ENCODE peak calls at places on chromosomes 7 and 10, in eight cellular contexts. H is hippocampal formation, D is NT2/D1, I is uterus, G is HuH-7.5, R is NCI-H1694, Y is T-helper 9 cell, X is GM13976. F is an unnamed sample.

GRCh38 chr7:31076641-31077310 is 24.7 kb downstream of the ADCYAP1R1 start:
- DNase-seq in H (no peak), D (no peak), I (no peak), G (no peak), R (no peak), Y (no peak), X (no peak), F (no peak)

GRCh38 chr7:11212816-11213215 is 239.1 kb downstream of the PHF14 start:
- DNase-seq in H (no peak), D (no peak), I (no peak), G (no peak), R (no peak), Y (no peak), X (no peak), F (peak)

GRCh38 chr10:10197423-10197822 is 820.2 kb upstream of the CELF2 start:
- DNase-seq in H (no peak), D (no peak), I (no peak), G (no peak), R (no peak), Y (no peak), X (no peak), F (no peak)

GRCh38 chr10:24949616-24950015 is 2.8 kb downstream of the PRTFDC1 start:
- DNase-seq in H (no peak), D (no peak), I (no peak), G (no peak), R (no peak), Y (no peak), X (no peak), F (no peak)

GRCh38 chr10:114548662-114549061 is 109.4 kb downstream of the ABLIM1 start:
- DNase-seq in H (no peak), D (no peak), I (peak), G (no peak), R (no peak), Y (no peak), X (no peak), F (no peak)

GRCh38 chr7:80039255-80039884 is 95.3 kb upstream of the GNAI1 start:
- DNase-seq in H (no peak), D (no peak), I (no peak), G (no peak), R (peak), Y (no peak), X (no peak), F (no peak)

GRCh38 chr10:49223205-49223604 is 35.0 kb upstream of the TMEM273 start:
- DNase-seq in H (no peak), D (no peak), I (no peak), G (no peak), R (no peak), Y (no peak), X (no peak), F (no peak)

GRCh38 chr7:106309352-106309751 is 24.6 kb upstream of the NAMPT start:
- DNase-seq in H (no peak), D (no peak), I (no peak), G (no peak), R (no peak), Y (no peak), X (no peak), F (no peak)

GRCh38 chr10:121614746-121615145 is 16.5 kb upstream of the FGFR2 start:
- DNase-seq in H (no peak), D (no peak), I (no peak), G (no peak), R (no peak), Y (no peak), X (no peak), F (no peak)

GRCh38 chr7:55198634-55199366 is 166.3 kb upstream of the LANCL2 start:
- DNase-seq in H (no peak), D (no peak), I (no peak), G (no peak), R (no peak), Y (no peak), X (no peak), F (no peak)

GRCh38 chr10:84429926-84430520 is 101.6 kb downstream of the CCSER2 start:
- DNase-seq in H (peak), D (peak), I (no peak), G (peak), R (no peak), Y (peak), X (peak), F (no peak)

GRCh38 chr7:23074443-23075244 is 30.9 kb upstream of the KLHL7 start:
- DNase-seq in H (no peak), D (no peak), I (no peak), G (peak), R (no peak), Y (no peak), X (no peak), F (no peak)

GRCh38 chr10:7231420-7232414 is 179.1 kb downstream of the SFMBT2 start:
- DNase-seq in H (no peak), D (no peak), I (no peak), G (no peak), R (no peak), Y (no peak), X (no peak), F (no peak)

GRCh38 chr10:46325021-46325420 is 38.2 kb downstream of the ANTXRL start:
- DNase-seq in H (peak), D (no peak), I (no peak), G (no peak), R (no peak), Y (no peak), X (no peak), F (no peak)

GRCh38 chr10:90871279-90871760 is 454 bp upstream of the RPP30 start:
- DNase-seq in H (peak), D (peak), I (peak), G (peak), R (no peak), Y (no peak), X (peak), F (peak)

GRCh38 chr7:16851829-16852228 is 30.0 kb downstream of the AGR3 start:
- DNase-seq in H (no peak), D (no peak), I (no peak), G (no peak), R (no peak), Y (no peak), X (no peak), F (no peak)

GRCh38 chr10:119449760-119450461 is 92.6 kb downstream of the RGS10 start:
- DNase-seq in H (no peak), D (no peak), I (peak), G (no peak), R (no peak), Y (no peak), X (no peak), F (no peak)

GRCh38 chr7:129969881-129970446 is 17.2 kb upstream of the UBE2H start:
- DNase-seq in H (no peak), D (peak), I (no peak), G (no peak), R (no peak), Y (no peak), X (no peak), F (peak)

GRCh38 chr10:13614530-13615332 is 28.0 kb downstream of the PRPF18 start:
- DNase-seq in H (no peak), D (no peak), I (no peak), G (no peak), R (no peak), Y (no peak), X (no peak), F (peak)

GRCh38 chr7:376306-376969 is 86.5 kb downstream of the FOXL3 start:
- DNase-seq in H (no peak), D (no peak), I (peak), G (no peak), R (no peak), Y (no peak), X (no peak), F (no peak)

GRCh38 chr10:23886355-23886754 is 322.6 kb upstream of the KIAA1217 start:
- DNase-seq in H (no peak), D (no peak), I (no peak), G (peak), R (no peak), Y (no peak), X (no peak), F (no peak)

GRCh38 chr10:32155075-32155516 is 98.9 kb upstream of the KIF5B start:
- DNase-seq in H (no peak), D (no peak), I (no peak), G (no peak), R (no peak), Y (no peak), X (no peak), F (no peak)

GRCh38 chr7:36512607-36513006 is 122.9 kb downstream of the ANLN start:
- DNase-seq in H (no peak), D (no peak), I (no peak), G (no peak), R (no peak), Y (no peak), X (no peak), F (no peak)

GRCh38 chr7:90560730-90561129 is 35.4 kb upstream of the CDK14 start:
- DNase-seq in H (no peak), D (no peak), I (no peak), G (no peak), R (no peak), Y (no peak), X (no peak), F (no peak)

GRCh38 chr7:24570983-24571382 is 2.3 kb upstream of the PALS2 start:
- DNase-seq in H (no peak), D (no peak), I (no peak), G (no peak), R (no peak), Y (no peak), X (no peak), F (no peak)

GRCh38 chr10:13659887-13660544 is 73.3 kb downstream of the PRPF18 start:
- DNase-seq in H (peak), D (no peak), I (peak), G (peak), R (peak), Y (peak), X (peak), F (peak)